ENCODE peak calls at places on chromosomes 6 and 20, in eight cellular contexts. One of them, this sample, is unnamed.

GRCh38 chr6:19753822-19754221 is 83.3 kb upstream of the ID4 start:
- DNase-seq in CD8-positive, alpha-beta memory T cell: no peak
- DNase-seq in pancreas: no peak
- DNase-seq in ELR: no peak
- DNase-seq in activated T-helper 1 cell treated with anti-CD3 and anti-CD28 coated beads, Interleukin-12 subunit alpha, Interleukin-12 subunit beta, Interleukin-2, Interleukin-4 antibody, amounts not matched to agents 30 ng/mL and 10 ng/mL and 1 ng/mL, durations not matched to agents 14 hours and 24 hours and 36 hours: no peak
- DNase-seq in HTR-8/SVneo: no peak
- DNase-seq in right cardiac atrium: no peak
- DNase-seq in activated CD4-positive, alpha-beta T cell treated with anti-CD3 and anti-CD28 coated beads, Interleukin-2, amount 50 U/mL, for 4 hours: no peak
- DNase-seq in this sample: no peak

GRCh38 chr6:126633362-126633761 is 293.4 kb downstream of the CENPW start:
- DNase-seq in HTR-8/SVneo: no peak
- DNase-seq in ELR: no peak
- DNase-seq in activated T-helper 1 cell treated with anti-CD3 and anti-CD28 coated beads, Interleukin-12 subunit alpha, Interleukin-12 subunit beta, Interleukin-2, Interleukin-4 antibody, amounts not matched to agents 30 ng/mL and 10 ng/mL and 1 ng/mL, durations not matched to agents 14 hours and 24 hours and 36 hours: no peak
- DNase-seq in right cardiac atrium: no peak
- DNase-seq in CD8-positive, alpha-beta memory T cell: no peak
- DNase-seq in activated CD4-positive, alpha-beta T cell treated with anti-CD3 and anti-CD28 coated beads, Interleukin-2, amount 50 U/mL, for 4 hours: no peak
- DNase-seq in pancreas: no peak
- DNase-seq in this sample: no peak

GRCh38 chr6:153121311-153121710 is 9.8 kb downstream of the RGS17 start:
- DNase-seq in pancreas: no peak
- DNase-seq in HTR-8/SVneo: no peak
- DNase-seq in activated T-helper 1 cell treated with anti-CD3 and anti-CD28 coated beads, Interleukin-12 subunit alpha, Interleukin-12 subunit beta, Interleukin-2, Interleukin-4 antibody, amounts not matched to agents 30 ng/mL and 10 ng/mL and 1 ng/mL, durations not matched to agents 14 hours and 24 hours and 36 hours: no peak
- DNase-seq in right cardiac atrium: no peak
- DNase-seq in activated CD4-positive, alpha-beta T cell treated with anti-CD3 and anti-CD28 coated beads, Interleukin-2, amount 50 U/mL, for 4 hours: no peak
- DNase-seq in CD8-positive, alpha-beta memory T cell: no peak
- DNase-seq in ELR: peak
- DNase-seq in this sample: no peak

GRCh38 chr20:63552481-63553249 is 1.3 kb upstream of the FNDC11 start:
- DNase-seq in activated T-helper 1 cell treated with anti-CD3 and anti-CD28 coated beads, Interleukin-12 subunit alpha, Interleukin-12 subunit beta, Interleukin-2, Interleukin-4 antibody, amounts not matched to agents 30 ng/mL and 10 ng/mL and 1 ng/mL, durations not matched to agents 14 hours and 24 hours and 36 hours: peak
- DNase-seq in CD8-positive, alpha-beta memory T cell: peak
- DNase-seq in HTR-8/SVneo: no peak
- DNase-seq in activated CD4-positive, alpha-beta T cell treated with anti-CD3 and anti-CD28 coated beads, Interleukin-2, amount 50 U/mL, for 4 hours: peak
- DNase-seq in right cardiac atrium: no peak
- DNase-seq in pancreas: no peak
- DNase-seq in ELR: no peak
- DNase-seq in this sample: no peak

GRCh38 chr6:147514831-147515230 is 6.3 kb downstream of the SAMD5 start:
- DNase-seq in activated T-helper 1 cell treated with anti-CD3 and anti-CD28 coated beads, Interleukin-12 subunit alpha, Interleukin-12 subunit beta, Interleukin-2, Interleukin-4 antibody, amounts not matched to agents 30 ng/mL and 10 ng/mL and 1 ng/mL, durations not matched to agents 14 hours and 24 hours and 36 hours: no peak
- DNase-seq in HTR-8/SVneo: no peak
- DNase-seq in CD8-positive, alpha-beta memory T cell: no peak
- DNase-seq in ELR: no peak
- DNase-seq in pancreas: no peak
- DNase-seq in activated CD4-positive, alpha-beta T cell treated with anti-CD3 and anti-CD28 coated beads, Interleukin-2, amount 50 U/mL, for 4 hours: no peak
- DNase-seq in right cardiac atrium: no peak
- DNase-seq in this sample: no peak

GRCh38 chr20:38633577-38634093 is 32.0 kb downstream of the ARHGAP40 start:
- DNase-seq in ELR: peak
- DNase-seq in pancreas: peak
- DNase-seq in CD8-positive, alpha-beta memory T cell: peak
- DNase-seq in HTR-8/SVneo: peak
- DNase-seq in right cardiac atrium: no peak
- DNase-seq in activated T-helper 1 cell treated with anti-CD3 and anti-CD28 coated beads, Interleukin-12 subunit alpha, Interleukin-12 subunit beta, Interleukin-2, Interleukin-4 antibody, amounts not matched to agents 30 ng/mL and 10 ng/mL and 1 ng/mL, durations not matched to agents 14 hours and 24 hours and 36 hours: peak
- DNase-seq in activated CD4-positive, alpha-beta T cell treated with anti-CD3 and anti-CD28 coated beads, Interleukin-2, amount 50 U/mL, for 4 hours: peak
- DNase-seq in this sample: peak

GRCh38 chr6:169263836-169264608 is 10.4 kb upstream of the THBS2 start:
- DNase-seq in right cardiac atrium: peak
- DNase-seq in ELR: peak
- DNase-seq in CD8-positive, alpha-beta memory T cell: no peak
- DNase-seq in activated CD4-positive, alpha-beta T cell treated with anti-CD3 and anti-CD28 coated beads, Interleukin-2, amount 50 U/mL, for 4 hours: no peak
- DNase-seq in HTR-8/SVneo: no peak
- DNase-seq in pancreas: peak
- DNase-seq in activated T-helper 1 cell treated with anti-CD3 and anti-CD28 coated beads, Interleukin-12 subunit alpha, Interleukin-12 subunit beta, Interleukin-2, Interleukin-4 antibody, amounts not matched to agents 30 ng/mL and 10 ng/mL and 1 ng/mL, durations not matched to agents 14 hours and 24 hours and 36 hours: no peak
- DNase-seq in this sample: no peak

GRCh38 chr6:54192993-54193392 is 81.8 kb downstream of the MLIP start:
- DNase-seq in ELR: no peak
- DNase-seq in activated CD4-positive, alpha-beta T cell treated with anti-CD3 and anti-CD28 coated beads, Interleukin-2, amount 50 U/mL, for 4 hours: no peak
- DNase-seq in CD8-positive, alpha-beta memory T cell: no peak
- DNase-seq in right cardiac atrium: no peak
- DNase-seq in HTR-8/SVneo: no peak
- DNase-seq in pancreas: no peak
- DNase-seq in activated T-helper 1 cell treated with anti-CD3 and anti-CD28 coated beads, Interleukin-12 subunit alpha, Interleukin-12 subunit beta, Interleukin-2, Interleukin-4 antibody, amounts not matched to agents 30 ng/mL and 10 ng/mL and 1 ng/mL, durations not matched to agents 14 hours and 24 hours and 36 hours: no peak
- DNase-seq in this sample: no peak

GRCh38 chr6:130895516-130895915 is 68.3 kb downstream of the SMLR1 start:
- DNase-seq in activated T-helper 1 cell treated with anti-CD3 and anti-CD28 coated beads, Interleukin-12 subunit alpha, Interleukin-12 subunit beta, Interleukin-2, Interleukin-4 antibody, amounts not matched to agents 30 ng/mL and 10 ng/mL and 1 ng/mL, durations not matched to agents 14 hours and 24 hours and 36 hours: no peak
- DNase-seq in activated CD4-positive, alpha-beta T cell treated with anti-CD3 and anti-CD28 coated beads, Interleukin-2, amount 50 U/mL, for 4 hours: no peak
- DNase-seq in CD8-positive, alpha-beta memory T cell: no peak
- DNase-seq in ELR: no peak
- DNase-seq in right cardiac atrium: no peak
- DNase-seq in HTR-8/SVneo: no peak
- DNase-seq in pancreas: no peak
- DNase-seq in this sample: no peak

GRCh38 chr6:132726608-132726975 is 12.7 kb upstream of the VNN1 start:
- DNase-seq in ELR: no peak
- DNase-seq in HTR-8/SVneo: no peak
- DNase-seq in activated CD4-positive, alpha-beta T cell treated with anti-CD3 and anti-CD28 coated beads, Interleukin-2, amount 50 U/mL, for 4 hours: no peak
- DNase-seq in activated T-helper 1 cell treated with anti-CD3 and anti-CD28 coated beads, Interleukin-12 subunit alpha, Interleukin-12 subunit beta, Interleukin-2, Interleukin-4 antibody, amounts not matched to agents 30 ng/mL and 10 ng/mL and 1 ng/mL, durations not matched to agents 14 hours and 24 hours and 36 hours: no peak
- DNase-seq in pancreas: no peak
- DNase-seq in CD8-positive, alpha-beta memory T cell: no peak
- DNase-seq in right cardiac atrium: no peak
- DNase-seq in this sample: no peak

GRCh38 chr20:35617397-35618031 is 1.9 kb downstream of the SPAG4 start:
- DNase-seq in CD8-positive, alpha-beta memory T cell: peak
- DNase-seq in pancreas: peak
- DNase-seq in HTR-8/SVneo: peak
- DNase-seq in activated T-helper 1 cell treated with anti-CD3 and anti-CD28 coated beads, Interleukin-12 subunit alpha, Interleukin-12 subunit beta, Interleukin-2, Interleukin-4 antibody, amounts not matched to agents 30 ng/mL and 10 ng/mL and 1 ng/mL, durations not matched to agents 14 hours and 24 hours and 36 hours: peak
- DNase-seq in ELR: peak
- DNase-seq in right cardiac atrium: peak
- DNase-seq in activated CD4-positive, alpha-beta T cell treated with anti-CD3 and anti-CD28 coated beads, Interleukin-2, amount 50 U/mL, for 4 hours: no peak
- DNase-seq in this sample: peak

GRCh38 chr6:153012856-153013255 is 10.3 kb upstream of the MTRF1L start:
- DNase-seq in right cardiac atrium: no peak
- DNase-seq in activated CD4-positive, alpha-beta T cell treated with anti-CD3 and anti-CD28 coated beads, Interleukin-2, amount 50 U/mL, for 4 hours: no peak
- DNase-seq in ELR: no peak
- DNase-seq in CD8-positive, alpha-beta memory T cell: no peak
- DNase-seq in activated T-helper 1 cell treated with anti-CD3 and anti-CD28 coated beads, Interleukin-12 subunit alpha, Interleukin-12 subunit beta, Interleukin-2, Interleukin-4 antibody, amounts not matched to agents 30 ng/mL and 10 ng/mL and 1 ng/mL, durations not matched to agents 14 hours and 24 hours and 36 hours: no peak
- DNase-seq in pancreas: no peak
- DNase-seq in HTR-8/SVneo: no peak
- DNase-seq in this sample: no peak

GRCh38 chr6:42314571-42314950 is 96.9 kb upstream of the MRPS10 start:
- DNase-seq in right cardiac atrium: no peak
- DNase-seq in ELR: peak
- DNase-seq in HTR-8/SVneo: no peak
- DNase-seq in CD8-positive, alpha-beta memory T cell: no peak
- DNase-seq in activated CD4-positive, alpha-beta T cell treated with anti-CD3 and anti-CD28 coated beads, Interleukin-2, amount 50 U/mL, for 4 hours: no peak
- DNase-seq in activated T-helper 1 cell treated with anti-CD3 and anti-CD28 coated beads, Interleukin-12 subunit alpha, Interleukin-12 subunit beta, Interleukin-2, Interleukin-4 antibody, amounts not matched to agents 30 ng/mL and 10 ng/mL and 1 ng/mL, durations not matched to agents 14 hours and 24 hours and 36 hours: no peak
- DNase-seq in pancreas: no peak
- DNase-seq in this sample: no peak

GRCh38 chr20:42277203-42277602 is 659.0 kb upstream of the CHD6 start:
- DNase-seq in HTR-8/SVneo: no peak
- DNase-seq in pancreas: no peak
- DNase-seq in ELR: no peak
- DNase-seq in activated T-helper 1 cell treated with anti-CD3 and anti-CD28 coated beads, Interleukin-12 subunit alpha, Interleukin-12 subunit beta, Interleukin-2, Interleukin-4 antibody, amounts not matched to agents 30 ng/mL and 10 ng/mL and 1 ng/mL, durations not matched to agents 14 hours and 24 hours and 36 hours: no peak
- DNase-seq in CD8-positive, alpha-beta memory T cell: no peak
- DNase-seq in right cardiac atrium: no peak
- DNase-seq in activated CD4-positive, alpha-beta T cell treated with anti-CD3 and anti-CD28 coated beads, Interleukin-2, amount 50 U/mL, for 4 hours: no peak
- DNase-seq in this sample: no peak

GRCh38 chr6:36719126-36719525 is 21.5 kb downstream of the RAB44 start:
- DNase-seq in right cardiac atrium: peak
- DNase-seq in activated CD4-positive, alpha-beta T cell treated with anti-CD3 and anti-CD28 coated beads, Interleukin-2, amount 50 U/mL, for 4 hours: no peak
- DNase-seq in activated T-helper 1 cell treated with anti-CD3 and anti-CD28 coated beads, Interleukin-12 subunit alpha, Interleukin-12 subunit beta, Interleukin-2, Interleukin-4 antibody, amounts not matched to agents 30 ng/mL and 10 ng/mL and 1 ng/mL, durations not matched to agents 14 hours and 24 hours and 36 hours: no peak
- DNase-seq in HTR-8/SVneo: no peak
- DNase-seq in ELR: no peak
- DNase-seq in pancreas: no peak
- DNase-seq in CD8-positive, alpha-beta memory T cell: no peak
- DNase-seq in this sample: no peak

GRCh38 chr6:834879-835278 is 141.9 kb upstream of the EXOC2 start:
- DNase-seq in CD8-positive, alpha-beta memory T cell: no peak
- DNase-seq in ELR: no peak
- DNase-seq in activated T-helper 1 cell treated with anti-CD3 and anti-CD28 coated beads, Interleukin-12 subunit alpha, Interleukin-12 subunit beta, Interleukin-2, Interleukin-4 antibody, amounts not matched to agents 30 ng/mL and 10 ng/mL and 1 ng/mL, durations not matched to agents 14 hours and 24 hours and 36 hours: no peak
- DNase-seq in HTR-8/SVneo: no peak
- DNase-seq in activated CD4-positive, alpha-beta T cell treated with anti-CD3 and anti-CD28 coated beads, Interleukin-2, amount 50 U/mL, for 4 hours: no peak
- DNase-seq in pancreas: no peak
- DNase-seq in right cardiac atrium: no peak
- DNase-seq in this sample: no peak

GRCh38 chr6:17519120-17519519 is 81.0 kb upstream of the FAM8A1 start:
- DNase-seq in activated CD4-positive, alpha-beta T cell treated with anti-CD3 and anti-CD28 coated beads, Interleukin-2, amount 50 U/mL, for 4 hours: no peak
- DNase-seq in pancreas: no peak
- DNase-seq in HTR-8/SVneo: no peak
- DNase-seq in ELR: no peak
- DNase-seq in activated T-helper 1 cell treated with anti-CD3 and anti-CD28 coated beads, Interleukin-12 subunit alpha, Interleukin-12 subunit beta, Interleukin-2, Interleukin-4 antibody, amounts not matched to agents 30 ng/mL and 10 ng/mL and 1 ng/mL, durations not matched to agents 14 hours and 24 hours and 36 hours: no peak
- DNase-seq in CD8-positive, alpha-beta memory T cell: no peak
- DNase-seq in right cardiac atrium: no peak
- DNase-seq in this sample: no peak

GRCh38 chr6:107991939-107992560 is 34.0 kb upstream of the SEC63 start:
- DNase-seq in pancreas: no peak
- DNase-seq in HTR-8/SVneo: no peak
- DNase-seq in right cardiac atrium: no peak
- DNase-seq in CD8-positive, alpha-beta memory T cell: no peak
- DNase-seq in ELR: no peak
- DNase-seq in activated T-helper 1 cell treated with anti-CD3 and anti-CD28 coated beads, Interleukin-12 subunit alpha, Interleukin-12 subunit beta, Interleukin-2, Interleukin-4 antibody, amounts not matched to agents 30 ng/mL and 10 ng/mL and 1 ng/mL, durations not matched to agents 14 hours and 24 hours and 36 hours: no peak
- DNase-seq in activated CD4-positive, alpha-beta T cell treated with anti-CD3 and anti-CD28 coated beads, Interleukin-2, amount 50 U/mL, for 4 hours: no peak
- DNase-seq in this sample: no peak

GRCh38 chr20:16528078-16528477 is 45.2 kb downstream of the KIF16B start:
- DNase-seq in HTR-8/SVneo: peak
- DNase-seq in ELR: peak
- DNase-seq in right cardiac atrium: no peak
- DNase-seq in pancreas: peak
- DNase-seq in activated T-helper 1 cell treated with anti-CD3 and anti-CD28 coated beads, Interleukin-12 subunit alpha, Interleukin-12 subunit beta, Interleukin-2, Interleukin-4 antibody, amounts not matched to agents 30 ng/mL and 10 ng/mL and 1 ng/mL, durations not matched to agents 14 hours and 24 hours and 36 hours: no peak
- DNase-seq in activated CD4-positive, alpha-beta T cell treated with anti-CD3 and anti-CD28 coated beads, Interleukin-2, amount 50 U/mL, for 4 hours: no peak
- DNase-seq in CD8-positive, alpha-beta memory T cell: no peak
- DNase-seq in this sample: peak

GRCh38 chr20:1816384-1817381 is 78.5 kb upstream of the SIRPA start:
- DNase-seq in HTR-8/SVneo: no peak
- DNase-seq in activated T-helper 1 cell treated with anti-CD3 and anti-CD28 coated beads, Interleukin-12 subunit alpha, Interleukin-12 subunit beta, Interleukin-2, Interleukin-4 antibody, amounts not matched to agents 30 ng/mL and 10 ng/mL and 1 ng/mL, durations not matched to agents 14 hours and 24 hours and 36 hours: no peak
- DNase-seq in CD8-positive, alpha-beta memory T cell: peak
- DNase-seq in ELR: peak
- DNase-seq in pancreas: no peak
- DNase-seq in activated CD4-positive, alpha-beta T cell treated with anti-CD3 and anti-CD28 coated beads, Interleukin-2, amount 50 U/mL, for 4 hours: no peak
- DNase-seq in right cardiac atrium: no peak
- DNase-seq in this sample: no peak

GRCh38 chr6:131015192-131015591 is 47.9 kb downstream of the EPB41L2 start:
- DNase-seq in HTR-8/SVneo: no peak
- DNase-seq in activated T-helper 1 cell treated with anti-CD3 and anti-CD28 coated beads, Interleukin-12 subunit alpha, Interleukin-12 subunit beta, Interleukin-2, Interleukin-4 antibody, amounts not matched to agents 30 ng/mL and 10 ng/mL and 1 ng/mL, durations not matched to agents 14 hours and 24 hours and 36 hours: no peak
- DNase-seq in CD8-positive, alpha-beta memory T cell: no peak
- DNase-seq in right cardiac atrium: no peak
- DNase-seq in ELR: no peak
- DNase-seq in activated CD4-positive, alpha-beta T cell treated with anti-CD3 and anti-CD28 coated beads, Interleukin-2, amount 50 U/mL, for 4 hours: no peak
- DNase-seq in pancreas: no peak
- DNase-seq in this sample: no peak

GRCh38 chr6:42618686-42619085 is 54.9 kb downstream of the UBR2 start:
- DNase-seq in HTR-8/SVneo: no peak
- DNase-seq in CD8-positive, alpha-beta memory T cell: no peak
- DNase-seq in ELR: peak
- DNase-seq in right cardiac atrium: no peak
- DNase-seq in activated CD4-positive, alpha-beta T cell treated with anti-CD3 and anti-CD28 coated beads, Interleukin-2, amount 50 U/mL, for 4 hours: no peak
- DNase-seq in pancreas: no peak
- DNase-seq in activated T-helper 1 cell treated with anti-CD3 and anti-CD28 coated beads, Interleukin-12 subunit alpha, Interleukin-12 subunit beta, Interleukin-2, Interleukin-4 antibody, amounts not matched to agents 30 ng/mL and 10 ng/mL and 1 ng/mL, durations not matched to agents 14 hours and 24 hours and 36 hours: no peak
- DNase-seq in this sample: no peak

GRCh38 chr6:133953634-133954415 is 801 bp downstream of the TBPL1 start:
- DNase-seq in pancreas: no peak
- DNase-seq in HTR-8/SVneo: no peak
- DNase-seq in right cardiac atrium: no peak
- DNase-seq in ELR: no peak
- DNase-seq in activated T-helper 1 cell treated with anti-CD3 and anti-CD28 coated beads, Interleukin-12 subunit alpha, Interleukin-12 subunit beta, Interleukin-2, Interleukin-4 antibody, amounts not matched to agents 30 ng/mL and 10 ng/mL and 1 ng/mL, durations not matched to agents 14 hours and 24 hours and 36 hours: no peak
- DNase-seq in CD8-positive, alpha-beta memory T cell: peak
- DNase-seq in activated CD4-positive, alpha-beta T cell treated with anti-CD3 and anti-CD28 coated beads, Interleukin-2, amount 50 U/mL, for 4 hours: no peak
- DNase-seq in this sample: no peak

GRCh38 chr20:38246357-38247165 is 14.0 kb downstream of the KIAA1755 start:
- DNase-seq in HTR-8/SVneo: no peak
- DNase-seq in right cardiac atrium: peak
- DNase-seq in ELR: no peak
- DNase-seq in activated CD4-positive, alpha-beta T cell treated with anti-CD3 and anti-CD28 coated beads, Interleukin-2, amount 50 U/mL, for 4 hours: no peak
- DNase-seq in CD8-positive, alpha-beta memory T cell: no peak
- DNase-seq in activated T-helper 1 cell treated with anti-CD3 and anti-CD28 coated beads, Interleukin-12 subunit alpha, Interleukin-12 subunit beta, Interleukin-2, Interleukin-4 antibody, amounts not matched to agents 30 ng/mL and 10 ng/mL and 1 ng/mL, durations not matched to agents 14 hours and 24 hours and 36 hours: no peak
- DNase-seq in pancreas: no peak
- DNase-seq in this sample: no peak

This sample was measured in stomach.